ENCODE peak calls at places on chromosomes 3 and 15, in four cellular contexts. G is iris pigment epithelial cell, U is SW480, D is HEK293T. W is an unnamed sample.

GRCh38 chr3:121970047-121970446 is 52.0 kb downstream of the ILDR1 start:
- DNase-seq in G (peak; percentile 11), U (no peak), D (no peak), W (no peak)

GRCh38 chr3:190505381-190506003 is 8.4 kb upstream of the IL1RAP start:
- DNase-seq in G (no peak), U (no peak), D (no peak), W (peak; percentile 64)

GRCh38 chr15:99507732-99508571 is 57.8 kb upstream of the MEF2A start:
- DNase-seq in G (no peak), U (no peak), D (no peak), W (no peak)

GRCh38 chr3:108296239-108296638 is at the start of gene HHLA2:
- DNase-seq in G (peak; percentile 4), U (no peak), D (no peak), W (no peak)

GRCh38 chr3:71724584-71725278 is 471 bp downstream of the EIF4E3 start:
- DNase-seq in G (no peak), U (peak; percentile 40), D (peak; percentile 42), W (no peak)

GRCh38 chr3:124491098-124491497 is 239.2 kb upstream of the UMPS start:
- DNase-seq in G (no peak), U (peak; percentile 91), D (no peak), W (no peak)

GRCh38 chr3:126101521-126101982 is 17.6 kb upstream of the SLC41A3 start:
- DNase-seq in G (no peak), U (no peak), D (no peak), W (no peak)

GRCh38 chr3:56795097-56795806 is 6.5 kb downstream of the ARHGEF3 start:
- DNase-seq in G (peak; percentile 81), U (no peak), D (no peak), W (no peak)

GRCh38 chr3:82281205-82281604 is 519.8 kb upstream of the GBE1 start:
- DNase-seq in G (no peak), U (no peak), D (no peak), W (no peak)

GRCh38 chr15:99385865-99386264 is 134.6 kb downstream of the LRRC28 start:
- DNase-seq in G (peak; percentile 64), U (no peak), D (no peak), W (peak; percentile 51)

GRCh38 chr3:13135811-13136321 is 62.6 kb upstream of the IQSEC1 start:
- DNase-seq in G (no peak), U (no peak), D (no peak), W (no peak)